ENCODE peak calls at places on chromosomes 1 and 21, in eight cellular contexts. Z, Y, J, H, D, B, Q and A are unnamed samples.

GRCh38 chr1:232684331-232685105 is 54.6 kb upstream of the SIPA1L2 start:
- DNase-seq in Z (peak), Y (no peak), J (no peak), H (no peak), D (no peak), B (peak), Q (peak), A (no peak)

GRCh38 chr1:230750576-230750975 is 3.4 kb downstream of the CAPN9 start:
- DNase-seq in Z (no peak), Y (no peak), J (no peak), H (no peak), D (no peak), B (peak), Q (peak), A (no peak)

GRCh38 chr1:206687915-206688442 is 3.3 kb downstream of the MAPKAPK2 start:
- DNase-seq in Z (no peak), Y (no peak), J (no peak), H (no peak), D (no peak), B (peak), Q (no peak), A (no peak)

GRCh38 chr21:44283953-44284352 is 1.7 kb upstream of the AIRE start:
- DNase-seq in Z (no peak), Y (no peak), J (no peak), H (no peak), D (no peak), B (no peak), Q (no peak), A (no peak)

GRCh38 chr1:9121891-9122409 is 7.0 kb downstream of the GPR157 start:
- DNase-seq in Z (no peak), Y (no peak), J (no peak), H (no peak), D (no peak), B (no peak), Q (no peak), A (no peak)

GRCh38 chr1:42973304-42973703 is 14.6 kb upstream of the SLC2A1 start:
- DNase-seq in Z (peak), Y (no peak), J (no peak), H (no peak), D (no peak), B (no peak), Q (no peak), A (no peak)

GRCh38 chr1:11804666-11805453 is 904 bp downstream of the MTHFR start:
- DNase-seq in Z (peak), Y (peak), J (no peak), H (peak), D (peak), B (peak), Q (peak), A (no peak)

GRCh38 chr1:97745912-97746311 is 174.9 kb downstream of the DPYD start:
- DNase-seq in Z (no peak), Y (no peak), J (no peak), H (no peak), D (no peak), B (peak), Q (peak), A (peak)

GRCh38 chr1:41048540-41048939 is 27.0 kb upstream of the SLFNL1 start:
- DNase-seq in Z (no peak), Y (no peak), J (no peak), H (no peak), D (no peak), B (no peak), Q (no peak), A (no peak)

GRCh38 chr1:4633346-4633745 is 21.1 kb upstream of the AJAP1 start:
- DNase-seq in Z (no peak), Y (peak), J (no peak), H (no peak), D (no peak), B (no peak), Q (no peak), A (no peak)

GRCh38 chr1:226640288-226640687 is 91.7 kb downstream of the STUM start:
- DNase-seq in Z (no peak), Y (no peak), J (no peak), H (no peak), D (no peak), B (no peak), Q (no peak), A (no peak)

GRCh38 chr1:225617956-225618355 is 35.0 kb downstream of the ENAH start:
- DNase-seq in Z (no peak), Y (no peak), J (no peak), H (no peak), D (no peak), B (no peak), Q (no peak), A (no peak)

GRCh38 chr1:162878000-162878596 is 17.1 kb upstream of the CCDC190 start:
- DNase-seq in Z (peak), Y (peak), J (peak), H (peak), D (peak), B (peak), Q (peak), A (peak)

GRCh38 chr1:1929639-1930545 is 10.8 kb upstream of the TMEM52 start:
- DNase-seq in Z (no peak), Y (peak), J (no peak), H (no peak), D (no peak), B (no peak), Q (no peak), A (no peak)

GRCh38 chr1:154741747-154742495 is 128.2 kb downstream of the KCNN3 start:
- DNase-seq in Z (no peak), Y (no peak), J (peak), H (no peak), D (no peak), B (no peak), Q (no peak), A (no peak)

GRCh38 chr1:53393325-53393792 is 65.5 kb upstream of the LRP8 start:
- DNase-seq in Z (peak), Y (peak), J (peak), H (peak), D (peak), B (peak), Q (peak), A (no peak)

GRCh38 chr1:50183734-50184133 is 75.0 kb downstream of the ELAVL4 start:
- DNase-seq in Z (no peak), Y (no peak), J (no peak), H (no peak), D (no peak), B (no peak), Q (no peak), A (no peak)

GRCh38 chr1:20552728-20553571 is 577 bp downstream of the FAM43B start:
- DNase-seq in Z (no peak), Y (no peak), J (peak), H (no peak), D (no peak), B (peak), Q (no peak), A (no peak)

GRCh38 chr1:88877382-88877825 is 14.0 kb downstream of the GTF2B start:
- DNase-seq in Z (peak), Y (no peak), J (no peak), H (peak), D (no peak), B (peak), Q (peak), A (no peak)

GRCh38 chr1:231855966-231856365 is 229.4 kb downstream of the DISC1 start:
- DNase-seq in Z (no peak), Y (no peak), J (no peak), H (no peak), D (no peak), B (no peak), Q (no peak), A (no peak)

GRCh38 chr1:165717918-165718515 is 19.7 kb upstream of the ALDH9A1 start:
- DNase-seq in Z (peak), Y (no peak), J (no peak), H (peak), D (peak), B (peak), Q (peak), A (peak)

GRCh38 chr1:181987334-181987870 is 74.1 kb downstream of the ZNF648 start:
- DNase-seq in Z (no peak), Y (no peak), J (no peak), H (no peak), D (no peak), B (no peak), Q (no peak), A (no peak)

GRCh38 chr1:184002071-184002470 is 35.5 kb downstream of the COLGALT2 start:
- DNase-seq in Z (peak), Y (no peak), J (no peak), H (no peak), D (peak), B (peak), Q (peak), A (peak)

GRCh38 chr1:216670118-216670870 is 52.9 kb downstream of the ESRRG start:
- DNase-seq in Z (no peak), Y (no peak), J (no peak), H (no peak), D (no peak), B (peak), Q (peak), A (no peak)

GRCh38 chr21:25292396-25292795 is 314.9 kb downstream of the MRPL39 start:
- DNase-seq in Z (no peak), Y (no peak), J (no peak), H (no peak), D (no peak), B (no peak), Q (no peak), A (no peak)

GRCh38 chr1:3611170-3612019 is at the start of gene MEGF6:
- DNase-seq in Z (peak), Y (no peak), J (peak), H (no peak), D (no peak), B (peak), Q (no peak), A (no peak)

GRCh38 chr1:112956503-112957132 is 622 bp upstream of the SLC16A1 start:
- DNase-seq in Z (peak), Y (peak), J (no peak), H (peak), D (no peak), B (peak), Q (no peak), A (no peak)

GRCh38 chr1:227792216-227793078 is 23.0 kb upstream of the PRSS38 start:
- DNase-seq in Z (no peak), Y (no peak), J (no peak), H (no peak), D (no peak), B (no peak), Q (no peak), A (no peak)
- TF ChIP-seq CTCF in Z (peak), Y (no peak), J (no peak), H (no peak), D (no peak), B (no peak), Q (no peak), A (no peak)

DNA sequence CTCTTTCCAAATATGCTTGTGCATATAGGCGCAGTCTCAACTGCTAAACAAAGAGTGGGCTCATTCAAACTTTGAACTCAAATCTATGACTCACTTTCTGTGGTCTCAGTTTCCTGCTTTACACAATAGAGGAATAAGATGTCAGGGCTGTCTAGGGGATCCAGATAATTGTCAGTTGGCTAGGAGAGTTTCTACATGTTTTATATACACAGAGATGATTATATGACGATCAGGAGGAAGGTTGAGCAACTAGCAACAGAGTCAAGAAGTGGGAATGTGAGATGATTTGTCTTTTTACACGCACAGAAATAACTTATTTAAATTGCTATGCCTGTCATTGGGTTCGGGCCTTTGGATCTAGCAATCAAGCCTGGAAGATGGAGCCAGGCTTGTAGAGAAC is 299.4 kb upstream of the LYPLAL1 start:
- DNase-seq in Z (peak), Y (no peak), J (no peak), H (peak), D (no peak), B (peak), Q (peak), A (peak)
- H3K4me3 ChIP-seq in Z (no peak), Y (no peak), J (no peak), H (no peak), D (no peak), B (no peak), Q (no peak), A (no peak)

GRCh38 chr1:192167941-192168685 is 9.9 kb downstream of the RGS18 start:
- DNase-seq in Z (no peak), Y (no peak), J (no peak), H (no peak), D (no peak), B (peak), Q (peak), A (no peak)

GRCh38 chr1:192175971-192176370 is 17.7 kb downstream of the RGS18 start:
- DNase-seq in Z (no peak), Y (no peak), J (no peak), H (no peak), D (no peak), B (no peak), Q (no peak), A (no peak)

GRCh38 chr1:192168964-192169363 is 10.7 kb downstream of the RGS18 start:
- DNase-seq in Z (no peak), Y (no peak), J (no peak), H (no peak), D (no peak), B (no peak), Q (no peak), A (no peak)

GRCh38 chr1:192171123-192171522 is 12.9 kb downstream of the RGS18 start:
- DNase-seq in Z (no peak), Y (no peak), J (no peak), H (no peak), D (no peak), B (peak), Q (no peak), A (no peak)

DNA sequence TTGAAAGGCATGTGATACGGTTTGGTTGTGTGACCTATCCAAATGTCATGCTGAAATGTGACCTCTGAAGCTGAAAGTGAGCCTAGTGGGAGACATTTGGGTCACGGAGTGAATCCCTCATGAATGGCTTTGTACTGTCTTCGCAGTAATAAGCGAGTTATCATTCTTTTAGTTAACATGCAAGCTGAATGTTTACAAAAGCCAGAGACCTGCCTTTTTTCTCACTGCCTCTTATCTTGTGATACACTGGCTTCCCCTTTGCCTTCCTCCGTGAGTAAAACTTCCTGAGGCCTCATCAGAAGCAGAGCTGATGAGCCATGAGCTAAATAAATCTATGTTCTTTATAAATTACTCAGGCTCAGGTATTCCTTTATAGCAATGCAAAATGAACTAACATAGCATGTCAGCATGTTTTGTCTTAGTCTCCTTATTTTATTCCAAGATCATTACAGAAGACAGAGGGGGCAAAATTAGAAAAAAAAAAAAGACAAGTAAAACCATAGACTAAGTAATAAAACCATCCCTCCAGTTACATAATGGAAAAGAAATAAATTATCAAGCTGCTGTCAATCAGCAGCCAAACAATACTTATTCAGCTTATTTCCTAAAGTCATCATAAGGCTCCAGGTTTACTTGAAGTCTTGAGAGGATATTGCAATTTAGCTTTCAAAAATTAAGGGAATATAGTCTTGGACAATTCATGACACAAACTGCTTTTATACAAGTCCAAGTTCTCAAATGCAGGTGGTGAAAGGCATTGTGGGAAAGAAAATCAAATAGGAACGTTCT is 12.1 kb downstream of the RGS18 start:
- DNase-seq in Z (no peak), Y (no peak), J (no peak), H (no peak), D (no peak), B (no peak), Q (no peak), A (no peak)
- TF ChIP-seq CTCF in Z (no peak), Y (no peak), J (no peak), H (no peak), D (no peak), B (no peak), Q (no peak), A (no peak)

DNA sequence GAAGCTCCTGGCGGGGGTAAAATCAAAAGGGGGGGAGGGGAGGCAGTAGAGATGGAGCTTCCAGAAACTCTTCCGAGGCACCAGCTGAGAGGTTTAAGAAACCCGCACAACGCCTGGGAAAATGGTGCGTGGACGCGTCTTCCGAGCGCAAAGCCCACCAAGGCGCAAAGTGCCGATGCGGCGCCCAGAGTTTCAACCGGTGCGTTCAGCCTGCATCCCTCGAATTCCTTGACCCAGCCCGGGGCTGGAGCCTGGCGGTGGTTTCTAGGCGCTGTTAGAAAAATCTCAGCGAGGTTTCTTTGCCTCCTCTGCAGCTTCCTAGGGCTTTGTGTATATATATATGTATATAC is 456 bp upstream of the PLPPR5 start:
- DNase-seq in Z (peak), Y (no peak), J (no peak), H (no peak), D (no peak), B (no peak), Q (no peak), A (no peak)
- H3K4me3 ChIP-seq in Z (peak), Y (peak), J (peak), H (no peak), D (peak), B (no peak), Q (peak), A (peak)

DNA sequence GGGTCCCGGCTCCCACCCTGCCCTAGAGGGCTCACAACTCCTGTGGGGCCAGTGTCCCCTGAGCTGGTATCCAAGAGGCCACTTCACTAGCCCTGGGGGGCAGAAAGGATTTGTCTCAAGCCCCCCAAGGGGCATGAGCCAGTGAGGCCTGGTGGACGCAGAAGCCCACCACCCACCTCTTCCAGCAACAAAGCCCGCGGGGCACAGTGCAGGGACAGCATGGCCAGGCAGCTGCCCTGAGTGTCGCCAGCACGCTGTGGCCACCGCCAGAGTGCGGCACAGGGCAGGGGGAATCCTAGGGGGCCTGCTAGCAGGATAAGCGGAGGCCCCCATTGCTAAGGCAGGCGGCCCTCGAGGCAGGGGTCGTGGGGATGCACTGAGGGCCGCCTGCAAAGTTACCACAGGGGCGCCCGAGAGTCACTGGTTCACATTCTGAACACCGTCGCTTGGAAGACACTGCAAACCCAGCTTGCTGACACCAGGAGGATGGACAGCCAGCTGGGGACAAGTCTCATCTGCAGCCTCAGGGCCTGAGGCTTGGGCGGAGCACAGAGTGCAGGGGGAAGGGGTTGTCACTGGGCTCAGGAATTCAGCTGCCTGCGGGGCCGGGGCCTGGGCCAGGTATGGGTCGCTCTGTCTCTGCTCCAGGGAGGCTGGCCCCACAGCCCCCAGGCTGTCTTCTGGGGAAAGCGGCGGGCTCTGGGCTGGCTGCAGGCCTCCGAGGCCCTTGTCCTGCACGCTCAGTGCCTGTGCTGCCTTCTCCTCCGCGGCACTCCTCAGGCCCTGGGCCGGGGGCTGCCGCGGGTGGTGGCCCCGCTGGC is 26.8 kb downstream of the SLC19A1 start:
- DNase-seq in Z (no peak), Y (peak), J (peak), H (no peak), D (no peak), B (no peak), Q (no peak), A (no peak)
- TF ChIP-seq CTCF in Z (no peak), Y (no peak), J (no peak), H (no peak), D (no peak), B (no peak), Q (no peak), A (no peak)

GRCh38 chr1:212283741-212284140 is 1.5 kb upstream of the PPP2R5A start:
- DNase-seq in Z (no peak), Y (no peak), J (no peak), H (no peak), D (no peak), B (no peak), Q (no peak), A (no peak)
- H3K4me3 ChIP-seq in Z (no peak), Y (no peak), J (peak), H (no peak), D (peak), B (peak), Q (no peak), A (no peak)